ENCODE peak calls at places on chromosome 12, in eight cellular contexts. Q, C, P, F, A, R, B and S are unnamed samples.

GRCh38 chr12:104668274-104668718 is 211.5 kb downstream of the CHST11 start:
- DNase-seq in F (no peak), P (no peak), A (no peak), B (no peak), R (no peak), Q (peak; percentile 64), C (no peak), S (no peak)

GRCh38 chr12:9378430-9378835 is 170.2 kb upstream of the PZP start:
- DNase-seq in A (no peak), Q (no peak), F (peak; percentile 69), B (peak; percentile 42), C (no peak), R (no peak), P (peak; percentile 32), S (no peak)

GRCh38 chr12:47391566-47391965 is 311.8 kb upstream of the AMIGO2 start:
- DNase-seq in Q (no peak), C (peak; percentile 86), F (no peak), A (no peak), R (peak; percentile 70), B (no peak), P (no peak), S (no peak)

GRCh38 chr12:89821901-89822300 is 113.3 kb upstream of the ATP2B1 start:
- DNase-seq in R (no peak), B (peak; percentile 28), F (no peak), C (no peak), P (no peak), Q (no peak), A (no peak), S (no peak)

GRCh38 chr12:26037615-26038180 is 79.2 kb downstream of the RASSF8 start:
- DNase-seq in C (no peak), Q (no peak), A (no peak), B (no peak), R (no peak), P (no peak), F (no peak), S (no peak)

GRCh38 chr12:125434936-125435443 is 369.8 kb downstream of the AACS start:
- DNase-seq in A (no peak), P (no peak), Q (no peak), R (no peak), B (peak; percentile 79), C (no peak), F (no peak), S (no peak)

GRCh38 chr12:7091660-7092228 is 501 bp downstream of the C1R start:
- DNase-seq in C (no peak), A (no peak), R (no peak), Q (peak; percentile 62), B (no peak), F (no peak), P (no peak), S (peak; percentile 51)

GRCh38 chr12:32183646-32184045 is 77.0 kb downstream of the BICD1 start:
- DNase-seq in A (peak; percentile 8), P (no peak), F (no peak), B (no peak), Q (no peak), R (no peak), C (no peak), S (no peak)

GRCh38 chr12:104975621-104976343 is 10.3 kb upstream of the NOPCHAP1 start:
- DNase-seq in Q (no peak), B (no peak), C (no peak), R (no peak), F (no peak), P (no peak), A (peak; percentile 33), S (no peak)

GRCh38 chr12:104788848-104789271 is 169.2 kb downstream of the SLC41A2 start:
- DNase-seq in A (no peak), F (peak; percentile 67), C (no peak), P (no peak), R (no peak), B (no peak), Q (no peak), S (no peak)